ENCODE peak calls at places on chromosomes 4 and X, in eight cellular contexts. V is esophagus muscularis mucosa, T is suprapubic skin, B is stomach, D is upper lobe of left lung, R is K562, I is SK-N-SH, O is HepG2. X is an unnamed sample.

GRCh38 chrX:84362184-84362838 is 139.9 kb downstream of the HDX start:
- DNase-seq in O (no peak), D (no peak), T (no peak), R (no peak), V (no peak), I (no peak), B (no peak), X (no peak)

GRCh38 chr4:27515140-27515539 is 654.5 kb downstream of the STIM2 start:
- DNase-seq in V (no peak), D (no peak), I (no peak), O (no peak), T (no peak), B (no peak), R (peak), X (no peak)

GRCh38 chrX:48491809-48492208 is 15.8 kb downstream of the FTSJ1 start:
- DNase-seq in O (no peak), I (no peak), B (no peak), D (no peak), T (no peak), R (no peak), V (no peak), X (no peak)

GRCh38 chr4:112857461-112857860 is 192.0 kb upstream of the ANK2 start:
- DNase-seq in R (no peak), O (no peak), D (no peak), T (no peak), B (no peak), I (no peak), V (no peak), X (no peak)

GRCh38 chr4:7810792-7811535 is 128.7 kb downstream of the AFAP1 start:
- DNase-seq in D (peak), V (no peak), I (no peak), R (no peak), O (no peak), T (no peak), B (no peak), X (peak)

GRCh38 chr4:16034010-16034829 is 49.6 kb downstream of the PROM1 start:
- DNase-seq in T (no peak), V (no peak), O (peak), B (no peak), D (no peak), I (no peak), R (no peak), X (no peak)

GRCh38 chr4:155305619-155306018 is 71.1 kb downstream of the MAP9 start:
- DNase-seq in I (no peak), V (no peak), B (no peak), T (no peak), O (no peak), D (no peak), R (no peak), X (no peak)

GRCh38 chrX:79146552-79147390 is 2.3 kb downstream of the GPR174 start:
- DNase-seq in V (no peak), T (no peak), D (no peak), B (no peak), I (no peak), R (no peak), O (no peak), X (no peak)

GRCh38 chr4:2948895-2949781 is 14.1 kb downstream of the NOP14 start:
- DNase-seq in V (no peak), R (no peak), D (no peak), I (no peak), T (no peak), O (no peak), B (peak), X (peak)

GRCh38 chr4:182768821-182769220 is 148.4 kb downstream of the DCTD start:
- DNase-seq in D (no peak), I (no peak), V (no peak), R (no peak), T (no peak), B (no peak), O (no peak), X (no peak)

GRCh38 chr4:100357542-100357941 is 160.3 kb downstream of the EMCN start:
- DNase-seq in D (no peak), B (no peak), O (no peak), V (no peak), R (no peak), T (no peak), I (no peak), X (no peak)

GRCh38 chrX:153845842-153846241 is 15.5 kb upstream of the PDZD4 start:
- DNase-seq in R (no peak), I (no peak), O (no peak), B (no peak), V (no peak), T (no peak), D (no peak), X (no peak)

GRCh38 chr4:14566518-14566917 is 435.8 kb upstream of the CPEB2 start:
- DNase-seq in V (no peak), O (no peak), T (no peak), I (no peak), B (no peak), D (no peak), R (no peak), X (no peak)

GRCh38 chrX:11193035-11193469 is 81.9 kb downstream of the HCCS start:
- DNase-seq in T (no peak), R (no peak), O (no peak), D (no peak), I (no peak), V (no peak), B (no peak), X (no peak)

GRCh38 chr4:89800527-89801103 is 36.3 kb downstream of the SNCA start:
- DNase-seq in O (no peak), R (no peak), B (no peak), D (no peak), V (no peak), T (no peak), I (no peak), X (no peak)

GRCh38 chr4:56505269-56506109 is at the start of gene ARL9:
- DNase-seq in R (no peak), O (no peak), D (peak), I (peak), T (peak), V (no peak), B (peak), X (peak)

GRCh38 chrX:2264179-2265030 is 236.4 kb downstream of the DHRSX start:
- DNase-seq in B (no peak), D (peak), I (no peak), T (peak), R (no peak), O (no peak), V (no peak), X (no peak)

GRCh38 chr4:163048447-163048846 is 118.2 kb downstream of the NAF1 start:
- DNase-seq in V (no peak), R (peak), B (peak), I (peak), T (no peak), D (no peak), O (peak), X (no peak)

GRCh38 chrX:1500701-1501624 is 36.0 kb downstream of the P2RY8 start:
- DNase-seq in O (no peak), D (no peak), T (peak), R (no peak), I (no peak), V (peak), B (no peak), X (no peak)

GRCh38 chr4:4859799-4860380 is 425 bp downstream of the MSX1 start:
- DNase-seq in I (peak), D (no peak), R (peak), O (no peak), V (no peak), T (no peak), B (no peak), X (no peak)

GRCh38 chr4:186942745-186943606 is 219.3 kb upstream of the FAT1 start:
- DNase-seq in O (no peak), V (no peak), B (no peak), R (no peak), D (no peak), I (peak), T (no peak), X (peak)

GRCh38 chr4:162959056-162959455 is 207.6 kb downstream of the NAF1 start:
- DNase-seq in O (no peak), D (no peak), B (peak), I (no peak), T (no peak), V (no peak), R (no peak), X (no peak)

GRCh38 chrX:57918750-57919436 is 8.6 kb upstream of the ZXDA start:
- DNase-seq in O (peak), T (no peak), D (no peak), R (no peak), I (peak), B (peak), V (no peak), X (no peak)

GRCh38 chr4:150126880-150127236 is 48.6 kb downstream of the DCLK2 start:
- DNase-seq in I (no peak), D (no peak), B (no peak), T (no peak), O (no peak), V (no peak), R (no peak), X (no peak)

GRCh38 chr4:8046925-8047541 is 107.4 kb upstream of the AFAP1 start:
- DNase-seq in V (no peak), R (no peak), I (no peak), T (no peak), O (no peak), D (peak), B (no peak), X (no peak)

GRCh38 chrX:44012484-44013096 is 39.4 kb upstream of the NDP start:
- DNase-seq in I (no peak), R (no peak), O (no peak), T (peak), V (no peak), B (peak), D (no peak), X (peak)

GRCh38 chrX:23634181-23634580 is 33.1 kb upstream of the PRDX4 start:
- DNase-seq in B (no peak), I (peak), O (no peak), R (peak), T (no peak), V (no peak), D (no peak), X (no peak)

GRCh38 chr4:8468746-8469535 is 28.4 kb downstream of the TRMT44 start:
- DNase-seq in B (peak), R (peak), O (peak), V (no peak), D (peak), T (no peak), I (peak), X (peak)

GRCh38 chr4:171919314-171919713 is 106.1 kb downstream of the GALNTL6 start:
- DNase-seq in I (no peak), B (no peak), V (no peak), O (no peak), T (no peak), R (no peak), D (no peak), X (no peak)

GRCh38 chr4:1355378-1355777 is 8.4 kb downstream of the UVSSA start:
- DNase-seq in D (peak), O (no peak), I (no peak), T (no peak), B (no peak), R (no peak), V (no peak), X (no peak)

GRCh38 chr4:139599594-139600374 is 43.8 kb upstream of the SETD7 start:
- DNase-seq in V (no peak), I (no peak), T (no peak), B (no peak), O (peak), D (no peak), R (no peak), X (no peak)

GRCh38 chrX:29470029-29470428 is 745.3 kb upstream of the MAGEB2 start:
- DNase-seq in V (no peak), I (no peak), T (no peak), B (no peak), R (no peak), O (no peak), D (no peak), X (no peak)

GRCh38 chr4:26028793-26029511 is 114.9 kb downstream of the SMIM20 start:
- DNase-seq in V (no peak), R (peak), B (peak), O (peak), D (peak), T (peak), I (peak), X (peak)

GRCh38 chr4:94519925-94520789 is 68.4 kb downstream of the PDLIM5 start:
- DNase-seq in V (no peak), I (no peak), D (no peak), T (no peak), B (no peak), O (no peak), R (no peak), X (no peak)

GRCh38 chrX:149259241-149259640 is 245.9 kb downstream of the IDS start:
- DNase-seq in I (no peak), O (no peak), D (no peak), V (no peak), R (no peak), T (no peak), B (no peak), X (no peak)

GRCh38 chr4:119493419-119493818 is 135.2 kb downstream of the PDE5A start:
- DNase-seq in D (no peak), T (no peak), B (no peak), V (no peak), I (no peak), R (no peak), O (no peak), X (no peak)
- TF ChIP-seq CTCF in D (no peak), T (no peak), B (no peak), V (no peak), I (peak), R (peak), O (no peak), X (no peak)

DNA sequence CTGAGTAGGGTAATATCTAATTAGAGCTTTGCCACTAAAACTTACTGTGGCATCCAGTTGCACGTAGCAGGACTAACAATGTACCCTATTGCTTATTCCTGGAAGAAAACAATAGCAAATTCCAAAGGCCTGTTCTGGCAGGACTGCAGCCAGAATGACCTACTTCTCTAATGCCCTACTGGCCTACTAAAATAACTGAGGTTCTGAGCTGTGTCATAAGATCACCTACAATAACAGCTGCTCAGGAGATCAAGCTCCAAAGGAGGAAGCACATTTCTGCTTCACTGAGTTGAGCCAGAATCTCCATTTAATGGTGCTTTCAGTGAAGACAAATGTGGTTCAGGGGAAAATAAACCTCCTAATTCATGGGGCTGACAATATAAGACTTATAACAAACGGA is 42.2 kb upstream of the CXCL8 start:
- DNase-seq in V (no peak), R (no peak), D (no peak), I (no peak), T (no peak), O (no peak), B (no peak), X (no peak)
- TF ChIP-seq POLR2AphosphoS5 in V (no peak), R (no peak), D (no peak), I (no peak), T (no peak), O (no peak), B (no peak), X (no peak)

GRCh38 chr4:10083331-10083769 is 33.2 kb downstream of the WDR1 start:
- DNase-seq in D (no peak), R (no peak), I (peak), T (peak), B (peak), O (no peak), V (no peak), X (peak)
- TF ChIP-seq EP300 in D (no peak), R (no peak), I (no peak), T (no peak), B (no peak), O (no peak), V (no peak), X (no peak)

DNA sequence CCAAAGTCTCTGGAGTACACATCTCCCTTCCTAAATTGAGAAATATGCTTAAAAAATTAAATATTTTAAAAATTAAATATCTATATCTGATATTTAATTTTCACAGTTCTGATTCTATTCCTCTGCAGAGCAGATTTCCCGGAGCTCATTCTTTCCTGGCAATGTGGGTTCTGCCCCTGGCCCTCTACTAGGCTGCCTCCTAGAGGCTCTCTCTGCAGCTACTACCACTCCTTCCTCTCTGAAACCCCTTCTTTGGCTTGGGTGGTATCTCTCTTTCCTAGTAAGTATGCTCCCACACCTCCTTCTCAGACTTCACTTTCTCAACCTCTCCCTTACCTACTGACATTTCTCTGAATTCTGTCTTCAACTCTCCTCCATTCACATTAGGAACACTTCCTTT is 45.3 kb downstream of the RPGR start:
- DNase-seq in R (no peak), T (no peak), V (no peak), B (no peak), O (no peak), D (no peak), I (no peak), X (no peak)
- TF ChIP-seq CTCF in R (no peak), T (no peak), V (peak), B (peak), O (peak), D (no peak), I (peak), X (peak)

DNA sequence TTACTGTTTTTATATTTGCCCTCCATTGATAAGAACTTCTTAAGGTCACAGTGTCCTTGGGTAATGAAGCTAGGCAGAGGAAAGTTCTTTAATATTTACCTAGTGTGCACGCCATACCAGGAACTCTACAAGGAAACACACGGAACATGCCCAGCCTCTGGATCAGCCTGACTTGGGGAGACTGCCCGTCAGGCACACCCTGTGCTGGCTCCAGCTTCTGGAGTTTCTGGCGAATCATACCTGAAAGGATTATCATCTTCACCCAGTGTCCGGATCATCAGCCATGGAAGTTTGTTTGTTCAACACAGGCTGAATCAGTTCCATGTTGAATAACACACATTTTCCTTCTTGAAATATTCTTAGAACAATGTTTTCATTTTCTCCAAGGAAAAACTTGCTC is 176.6 kb downstream of the SHROOM3 start:
- DNase-seq in B (peak), T (no peak), R (no peak), I (no peak), D (no peak), V (no peak), O (no peak), X (no peak)
- TF ChIP-seq POLR2AphosphoS5 in B (no peak), T (no peak), R (no peak), I (no peak), D (no peak), V (peak), O (no peak), X (no peak)

GRCh38 chr4:123121241-123121907 is 199.0 kb upstream of the NUDT6 start:
- DNase-seq in I (no peak), R (no peak), T (no peak), V (no peak), B (no peak), O (peak), D (no peak), X (no peak)

GRCh38 chr4:123127865-123128264 is 205.5 kb upstream of the NUDT6 start:
- DNase-seq in T (no peak), R (no peak), O (no peak), B (no peak), I (no peak), D (no peak), V (no peak), X (no peak)

GRCh38 chr4:123125477-123125876 is 203.1 kb upstream of the NUDT6 start:
- DNase-seq in O (no peak), T (no peak), B (no peak), I (no peak), D (no peak), R (no peak), V (no peak), X (no peak)

DNA sequence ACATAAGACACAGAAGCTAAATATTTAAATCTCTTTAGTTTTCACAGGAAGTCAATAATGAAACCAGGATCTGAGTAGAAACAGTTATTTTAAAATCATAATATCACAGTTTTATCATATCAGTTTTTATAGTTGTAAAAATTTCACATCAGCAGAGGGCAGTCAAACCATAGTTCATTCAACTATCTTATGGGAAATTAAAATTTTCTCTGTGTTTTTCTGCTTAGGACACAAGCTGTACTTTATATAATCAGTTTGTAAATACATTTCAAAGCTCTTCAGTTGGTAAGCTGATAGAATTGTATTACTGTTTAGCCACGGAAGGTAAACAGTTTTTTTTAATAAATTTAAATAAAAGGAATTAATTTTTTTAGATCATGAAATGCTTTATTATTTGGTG is 204.8 kb upstream of the NUDT6 start:
- DNase-seq in B (no peak), V (no peak), T (no peak), O (no peak), I (no peak), R (no peak), D (no peak), X (no peak)
- TF ChIP-seq EP300 in B (no peak), V (no peak), T (no peak), O (no peak), I (no peak), R (no peak), D (no peak), X (no peak)

GRCh38 chrX:130121505-130121800 is 11.2 kb upstream of the ELF4 start:
- DNase-seq in I (no peak), B (no peak), R (no peak), O (no peak), V (no peak), T (no peak), D (no peak), X (no peak)

GRCh38 chrX:130120321-130120731 is 10.0 kb upstream of the ELF4 start:
- DNase-seq in B (no peak), D (no peak), V (no peak), R (no peak), O (no peak), I (no peak), T (no peak), X (no peak)

GRCh38 chrX:130118941-130119640 is 8.8 kb upstream of the ELF4 start:
- DNase-seq in D (no peak), V (no peak), I (no peak), R (no peak), O (no peak), T (no peak), B (no peak), X (no peak)

GRCh38 chrX:130118396-130118795 is 8.1 kb upstream of the ELF4 start:
- DNase-seq in O (no peak), I (no peak), R (no peak), D (no peak), V (no peak), T (no peak), B (no peak), X (no peak)

DNA sequence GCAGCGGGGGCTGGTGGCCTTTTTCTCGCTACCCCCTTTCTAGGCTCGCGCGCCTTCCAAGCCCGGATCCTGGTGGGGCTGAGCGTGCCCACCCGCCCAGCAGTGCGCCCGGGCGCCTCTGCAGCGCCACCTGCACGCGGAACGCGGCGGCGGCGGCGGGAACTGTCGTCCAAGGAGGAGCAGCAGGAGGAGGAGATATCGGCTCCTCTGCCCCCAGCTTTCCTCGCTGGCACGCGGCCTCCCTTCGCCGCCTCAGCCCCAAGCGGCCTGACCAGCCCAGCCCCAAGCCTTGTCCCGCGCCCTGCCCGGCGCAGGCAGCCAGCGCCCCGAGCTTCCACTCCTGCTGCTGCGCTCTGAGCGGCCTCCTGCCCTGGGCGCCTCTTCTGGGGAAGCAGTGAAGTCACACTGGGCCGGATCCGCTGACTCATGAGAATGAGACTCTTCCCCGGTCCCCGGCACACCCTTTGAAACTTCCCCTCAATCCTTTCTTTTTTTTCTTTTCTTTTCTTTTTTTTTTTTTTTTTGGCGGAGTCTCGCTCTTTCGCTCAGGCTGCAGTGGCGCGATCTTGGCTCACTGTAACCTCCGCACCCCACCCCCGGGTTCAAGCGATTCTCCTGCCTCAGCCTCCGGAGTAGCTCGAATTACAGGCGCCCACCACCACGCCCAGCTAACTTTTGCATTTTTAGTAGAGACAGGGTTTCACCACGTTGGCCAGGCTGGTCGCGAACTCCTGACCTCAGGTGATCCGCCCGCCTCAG is 10.6 kb upstream of the ELF4 start:
- DNase-seq in V (no peak), B (peak), D (peak), T (peak), I (peak), O (peak), R (peak), X (peak)
- TF ChIP-seq CTCF in V (peak), B (peak), D (peak), T (peak), I (peak), O (peak), R (peak), X (peak)

X was measured in sigmoid colon.